ENCODE peak calls at places on chromosome 12, in eight cellular contexts. L is SW 1271, R is hypothalamus, J is lower leg skin, H is frontal cortex, A is ACHN, K is aorta, N is osteoblast. W is an unnamed sample.

GRCh38 chr12:89525824-89526770 is at the start of gene POC1B:
- DNase-seq in L (peak), R (peak), J (peak), H (peak), A (peak), K (peak), N (peak), W (peak)

GRCh38 chr12:64461634-64462414 is 9.9 kb downstream of the TBK1 start:
- DNase-seq in H (no peak), L (no peak), J (no peak), K (no peak), R (no peak), A (peak), N (no peak), W (no peak)

GRCh38 chr12:54371328-54372112 is 7.2 kb upstream of the GPR84 start:
- DNase-seq in R (no peak), J (no peak), H (no peak), L (no peak), K (peak), A (no peak), N (peak), W (no peak)

GRCh38 chr12:26196424-26196722 is 1.0 kb downstream of the SSPN start:
- DNase-seq in H (no peak), J (no peak), R (no peak), A (peak), N (no peak), L (no peak), K (no peak), W (no peak)

GRCh38 chr12:76032043-76032981 is 736 bp upstream of the PHLDA1 start:
- DNase-seq in N (peak), J (peak), A (peak), L (no peak), R (peak), K (peak), H (peak), W (peak)

GRCh38 chr12:114682920-114683708 is 861 bp downstream of the TBX3 start:
- DNase-seq in R (no peak), L (no peak), H (no peak), J (no peak), K (peak), A (peak), N (peak), W (no peak)

GRCh38 chr12:28026701-28027100 is 54.2 kb upstream of the PTHLH start:
- DNase-seq in K (no peak), A (peak), J (no peak), N (no peak), L (no peak), R (no peak), H (no peak), W (no peak)

GRCh38 chr12:123141615-123142517 is 9.0 kb downstream of the PITPNM2 start:
- DNase-seq in L (no peak), N (no peak), R (no peak), K (peak), H (no peak), J (no peak), A (peak), W (no peak)

GRCh38 chr12:6352198-6353173 is 10.6 kb upstream of the TNFRSF1A start:
- DNase-seq in R (no peak), K (no peak), A (no peak), H (no peak), J (no peak), L (no peak), N (peak), W (no peak)

GRCh38 chr12:52198454-52199215 is 6.8 kb upstream of the KRT80 start:
- DNase-seq in R (no peak), L (no peak), A (no peak), K (no peak), J (no peak), H (no peak), N (peak), W (no peak)

GRCh38 chr12:113665457-113665856 is 193.8 kb upstream of the LHX5 start:
- DNase-seq in R (no peak), A (no peak), L (no peak), H (no peak), J (no peak), N (no peak), K (no peak), W (no peak)

GRCh38 chr12:3048540-3048939 is 28.6 kb upstream of the TSPAN9 start:
- DNase-seq in H (no peak), N (no peak), K (peak), A (no peak), L (no peak), R (no peak), J (no peak), W (no peak)

GRCh38 chr12:127272864-127273263 is 994.1 kb upstream of the TMEM132C start:
- DNase-seq in L (no peak), J (no peak), A (peak), N (peak), H (no peak), K (no peak), R (no peak), W (no peak)

GRCh38 chr12:120125792-120126634 is 9.5 kb upstream of the RAB35 start:
- DNase-seq in L (no peak), R (no peak), J (no peak), N (peak), A (no peak), K (no peak), H (no peak), W (no peak)

GRCh38 chr12:93136243-93137015 is 207.3 kb upstream of the EEA1 start:
- DNase-seq in L (no peak), H (no peak), R (no peak), A (no peak), J (no peak), N (no peak), K (no peak), W (no peak)

GRCh38 chr12:121239704-121240420 is 29.9 kb downstream of the P2RX4 start:
- DNase-seq in N (peak), K (no peak), R (no peak), L (no peak), J (no peak), A (no peak), H (no peak), W (no peak)

GRCh38 chr12:131732996-131733615 is 22.2 kb downstream of the SFSWAP start:
- DNase-seq in J (no peak), A (no peak), H (no peak), N (no peak), R (no peak), L (no peak), K (no peak), W (no peak)

GRCh38 chr12:14681640-14682039 is 14.8 kb downstream of the GUCY2C start:
- DNase-seq in A (no peak), H (no peak), R (no peak), K (no peak), J (no peak), N (no peak), L (no peak), W (no peak)

GRCh38 chr12:80269953-80270552 is 170.7 kb downstream of the OTOGL start:
- DNase-seq in L (no peak), A (peak), N (no peak), K (no peak), H (no peak), R (no peak), J (no peak), W (no peak)

GRCh38 chr12:29148958-29149690 is at the start of gene FAR2:
- DNase-seq in R (no peak), J (no peak), A (peak), L (no peak), N (peak), H (peak), K (peak), W (no peak)

GRCh38 chr12:80745851-80746250 is 29.1 kb downstream of the MYF5 start:
- DNase-seq in L (no peak), R (no peak), K (no peak), N (no peak), H (no peak), A (no peak), J (no peak), W (no peak)

GRCh38 chr12:44457465-44457864 is 418.6 kb downstream of the NELL2 start:
- DNase-seq in R (no peak), H (no peak), J (no peak), N (no peak), L (no peak), A (no peak), K (no peak), W (no peak)

GRCh38 chr12:644293-644639 is 19.0 kb downstream of the NINJ2 start:
- DNase-seq in J (no peak), L (no peak), K (no peak), H (no peak), R (no peak), N (no peak), A (no peak), W (no peak)

GRCh38 chr12:112380663-112381420 is 1.4 kb downstream of the HECTD4 start:
- DNase-seq in A (no peak), R (no peak), H (peak), K (no peak), N (peak), L (no peak), J (no peak), W (peak)

GRCh38 chr12:19277707-19278106 is 148.2 kb downstream of the PLEKHA5 start:
- DNase-seq in K (no peak), A (no peak), J (no peak), N (no peak), L (no peak), H (no peak), R (no peak), W (no peak)

GRCh38 chr12:50925342-50925651 is 27.0 kb upstream of the HIGD1C start:
- DNase-seq in J (no peak), N (no peak), K (no peak), A (no peak), R (no peak), H (no peak), L (no peak), W (no peak)

GRCh38 chr12:99111600-99111999 is 466.5 kb downstream of the APAF1 start:
- DNase-seq in J (no peak), A (no peak), R (no peak), K (no peak), H (no peak), N (no peak), L (no peak), W (no peak)

GRCh38 chr12:13165578-13166120 is 30.9 kb upstream of the EMP1 start:
- DNase-seq in L (no peak), R (no peak), A (peak), K (peak), N (peak), H (no peak), J (peak), W (no peak)

GRCh38 chr12:80040075-80040738 is 59.1 kb upstream of the OTOGL start:
- DNase-seq in H (no peak), A (no peak), N (no peak), R (no peak), L (no peak), K (no peak), J (no peak), W (no peak)

GRCh38 chr12:25725874-25726273 is 172.8 kb upstream of the LMNTD1 start:
- DNase-seq in L (no peak), N (no peak), J (peak), R (no peak), A (no peak), K (no peak), H (no peak), W (no peak)